ENCODE peak calls at places on chromosomes 2 and 18, in five cellular contexts. One of them, this sample, is unnamed.

GRCh38 chr2:156340377-156340776 is 7.9 kb upstream of the NR4A2 start:
- DNase-seq in GM12892: no peak
- DNase-seq in upper lobe of left lung: no peak
- DNase-seq in SK-N-SH: no peak
- DNase-seq in Panc1: no peak
- DNase-seq in this sample: no peak

GRCh38 chr2:133439281-133439920 is 128.9 kb downstream of the NCKAP5 start:
- DNase-seq in GM12892: no peak
- DNase-seq in upper lobe of left lung: no peak
- DNase-seq in SK-N-SH: no peak
- DNase-seq in Panc1: no peak
- DNase-seq in this sample: no peak

GRCh38 chr2:214393796-214394195 is 17.1 kb upstream of the VWC2L start:
- DNase-seq in GM12892: no peak
- DNase-seq in Panc1: no peak
- DNase-seq in upper lobe of left lung: no peak
- DNase-seq in SK-N-SH: no peak
- DNase-seq in this sample: no peak

GRCh38 chr2:177211602-177212105 is 940 bp upstream of the HNRNPA3 start:
- DNase-seq in upper lobe of left lung: no peak
- DNase-seq in Panc1: no peak
- DNase-seq in SK-N-SH: peak; percentile 21
- DNase-seq in GM12892: no peak
- DNase-seq in this sample: no peak

GRCh38 chr18:79698668-79699335 is 19.2 kb downstream of the CTDP1 start:
- DNase-seq in upper lobe of left lung: no peak
- DNase-seq in Panc1: no peak
- DNase-seq in GM12892: no peak
- DNase-seq in SK-N-SH: no peak
- DNase-seq in this sample: no peak

GRCh38 chr2:109615637-109616144 is 1.5 kb downstream of the SOWAHC start:
- DNase-seq in upper lobe of left lung: no peak
- DNase-seq in Panc1: no peak
- DNase-seq in GM12892: no peak
- DNase-seq in SK-N-SH: no peak
- DNase-seq in this sample: no peak

GRCh38 chr2:42045956-42046748 is 1.7 kb upstream of the PKDCC start:
- DNase-seq in GM12892: no peak
- DNase-seq in SK-N-SH: peak; percentile 85
- DNase-seq in upper lobe of left lung: no peak
- DNase-seq in Panc1: no peak
- DNase-seq in this sample: no peak

GRCh38 chr2:207126724-207127314 is 38.9 kb downstream of the KLF7 start:
- DNase-seq in upper lobe of left lung: no peak
- DNase-seq in Panc1: no peak
- DNase-seq in GM12892: no peak
- DNase-seq in SK-N-SH: no peak
- DNase-seq in this sample: no peak

GRCh38 chr18:22207022-22207758 is 37.8 kb downstream of the GATA6 start:
- DNase-seq in upper lobe of left lung: no peak
- DNase-seq in Panc1: no peak
- DNase-seq in SK-N-SH: no peak
- DNase-seq in GM12892: no peak
- DNase-seq in this sample: no peak

GRCh38 chr2:112706170-112706664 is 14.6 kb upstream of the NT5DC4 start:
- DNase-seq in GM12892: no peak
- DNase-seq in Panc1: no peak
- DNase-seq in upper lobe of left lung: no peak
- DNase-seq in SK-N-SH: no peak
- DNase-seq in this sample: no peak

GRCh38 chr2:9744256-9745004 is 98.8 kb upstream of the TAF1B start:
- DNase-seq in Panc1: no peak
- DNase-seq in upper lobe of left lung: no peak
- DNase-seq in SK-N-SH: peak; percentile 83
- DNase-seq in GM12892: no peak
- DNase-seq in this sample: no peak

GRCh38 chr2:72933646-72934151 is 16.4 kb downstream of the EMX1 start:
- DNase-seq in upper lobe of left lung: no peak
- DNase-seq in SK-N-SH: no peak
- DNase-seq in GM12892: no peak
- DNase-seq in Panc1: no peak
- DNase-seq in this sample: no peak

GRCh38 chr2:227870710-227871374 is 589 bp upstream of the DAW1 start:
- DNase-seq in Panc1: no peak
- DNase-seq in GM12892: no peak
- DNase-seq in SK-N-SH: no peak
- DNase-seq in upper lobe of left lung: no peak
- DNase-seq in this sample: no peak

GRCh38 chr2:127094509-127095366 is 12.2 kb downstream of the BIN1 start:
- DNase-seq in Panc1: no peak
- DNase-seq in upper lobe of left lung: peak; percentile 54
- DNase-seq in GM12892: no peak
- DNase-seq in SK-N-SH: peak; percentile 56
- DNase-seq in this sample: no peak

GRCh38 chr18:8140841-8141501 is 468.3 kb upstream of the RAB12 start:
- DNase-seq in SK-N-SH: no peak
- DNase-seq in GM12892: no peak
- DNase-seq in Panc1: no peak
- DNase-seq in upper lobe of left lung: no peak
- DNase-seq in this sample: no peak

GRCh38 chr2:207898354-207898695 is 127.0 kb downstream of the PLEKHM3 start:
- DNase-seq in Panc1: no peak
- DNase-seq in SK-N-SH: no peak
- DNase-seq in GM12892: no peak
- DNase-seq in upper lobe of left lung: no peak
- DNase-seq in this sample: no peak

GRCh38 chr2:109216332-109216731 is 87.3 kb downstream of the SH3RF3 start:
- DNase-seq in upper lobe of left lung: peak; percentile 51
- DNase-seq in Panc1: no peak
- DNase-seq in GM12892: no peak
- DNase-seq in SK-N-SH: no peak
- DNase-seq in this sample: no peak

GRCh38 chr2:171390941-171391516 is 42.8 kb downstream of the METTL8 start:
- DNase-seq in SK-N-SH: no peak
- DNase-seq in upper lobe of left lung: no peak
- DNase-seq in GM12892: no peak
- DNase-seq in Panc1: no peak
- DNase-seq in this sample: no peak

GRCh38 chr18:23662309-23663263 is at the start of gene ANKRD29:
- DNase-seq in Panc1: no peak
- DNase-seq in upper lobe of left lung: peak; percentile 45
- DNase-seq in SK-N-SH: peak; percentile 88
- DNase-seq in GM12892: peak; percentile 34
- DNase-seq in this sample: peak; percentile 41

GRCh38 chr2:101307503-101307902 is 998 bp downstream of the RNF149 start:
- DNase-seq in GM12892: no peak
- DNase-seq in upper lobe of left lung: no peak
- DNase-seq in Panc1: no peak
- DNase-seq in SK-N-SH: no peak
- DNase-seq in this sample: no peak

GRCh38 chr18:63648241-63648640 is 4.2 kb upstream of the SERPINB4 start:
- DNase-seq in GM12892: no peak
- DNase-seq in Panc1: no peak
- DNase-seq in SK-N-SH: no peak
- DNase-seq in upper lobe of left lung: no peak
- DNase-seq in this sample: no peak

GRCh38 chr2:194602750-194603149 is 1054.3 kb upstream of the SLC39A10 start:
- DNase-seq in upper lobe of left lung: no peak
- DNase-seq in SK-N-SH: no peak
- DNase-seq in GM12892: no peak
- DNase-seq in Panc1: no peak
- DNase-seq in this sample: no peak

GRCh38 chr2:31384771-31385276 is 29.7 kb downstream of the XDH start:
- DNase-seq in upper lobe of left lung: no peak
- DNase-seq in GM12892: no peak
- DNase-seq in Panc1: no peak
- DNase-seq in SK-N-SH: no peak
- DNase-seq in this sample: no peak

GRCh38 chr2:238100821-238101771 is 956 bp downstream of the ESPNL start:
- DNase-seq in GM12892: peak; percentile 15
- DNase-seq in SK-N-SH: peak; percentile 36
- DNase-seq in Panc1: no peak
- DNase-seq in upper lobe of left lung: peak; percentile 16
- DNase-seq in this sample: no peak

GRCh38 chr2:24048662-24049484 is 668 bp upstream of the FKBP1B start:
- DNase-seq in upper lobe of left lung: no peak
- DNase-seq in Panc1: no peak
- DNase-seq in GM12892: no peak
- DNase-seq in SK-N-SH: peak; percentile 36
- DNase-seq in this sample: no peak

GRCh38 chr2:181309576-181309975 is 147.6 kb upstream of the ITGA4 start:
- DNase-seq in upper lobe of left lung: no peak
- DNase-seq in SK-N-SH: no peak
- DNase-seq in GM12892: no peak
- DNase-seq in Panc1: no peak
- DNase-seq in this sample: no peak

GRCh38 chr2:103396152-103396551 is 634.3 kb downstream of the TMEM182 start:
- DNase-seq in Panc1: no peak
- DNase-seq in SK-N-SH: no peak
- DNase-seq in upper lobe of left lung: no peak
- DNase-seq in GM12892: no peak
- DNase-seq in this sample: no peak

GRCh38 chr2:62474173-62474572 is 31.8 kb downstream of the TMEM17 start:
- DNase-seq in upper lobe of left lung: no peak
- DNase-seq in SK-N-SH: no peak
- DNase-seq in GM12892: no peak
- DNase-seq in Panc1: no peak
- DNase-seq in this sample: no peak

GRCh38 chr2:62473428-62473827 is 32.6 kb downstream of the TMEM17 start:
- DNase-seq in GM12892: no peak
- DNase-seq in upper lobe of left lung: no peak
- DNase-seq in SK-N-SH: no peak
- DNase-seq in Panc1: no peak
- DNase-seq in this sample: no peak

GRCh38 chr2:62477573-62477972 is 28.4 kb downstream of the TMEM17 start:
- DNase-seq in Panc1: no peak
- DNase-seq in GM12892: no peak
- DNase-seq in upper lobe of left lung: no peak
- DNase-seq in SK-N-SH: no peak
- DNase-seq in this sample: no peak

GRCh38 chr2:62478093-62478580 is 27.9 kb downstream of the TMEM17 start:
- DNase-seq in SK-N-SH: no peak
- DNase-seq in upper lobe of left lung: peak; percentile 39
- DNase-seq in Panc1: no peak
- DNase-seq in GM12892: no peak
- DNase-seq in this sample: no peak

GRCh38 chr2:62475172-62476011 is 30.6 kb downstream of the TMEM17 start:
- DNase-seq in SK-N-SH: peak; percentile 76
- DNase-seq in upper lobe of left lung: no peak
- DNase-seq in GM12892: no peak
- DNase-seq in Panc1: no peak
- DNase-seq in this sample: no peak
- TF ChIP-seq POLR2AphosphoS5 in SK-N-SH: no peak
- TF ChIP-seq POLR2AphosphoS5 in upper lobe of left lung: no peak
- TF ChIP-seq POLR2AphosphoS5 in GM12892: no peak
- TF ChIP-seq POLR2AphosphoS5 in Panc1: no peak
- TF ChIP-seq POLR2AphosphoS5 in this sample: no peak

GRCh38 chr2:74653985-74654882 is at the start of gene SEMA4F:
- DNase-seq in SK-N-SH: peak; percentile 99
- DNase-seq in upper lobe of left lung: peak; percentile 97
- DNase-seq in Panc1: peak; percentile 83
- DNase-seq in GM12892: peak; percentile 94
- DNase-seq in this sample: peak; percentile 96
- TF ChIP-seq POLR2AphosphoS5 in SK-N-SH: peak; percentile 29
- TF ChIP-seq POLR2AphosphoS5 in upper lobe of left lung: no peak
- TF ChIP-seq POLR2AphosphoS5 in Panc1: no peak
- TF ChIP-seq POLR2AphosphoS5 in GM12892: no peak
- TF ChIP-seq POLR2AphosphoS5 in this sample: no peak

GRCh38 chr2:197952540-197953202 is 148.3 kb downstream of the PLCL1 start:
- DNase-seq in Panc1: no peak
- DNase-seq in GM12892: no peak
- DNase-seq in SK-N-SH: no peak
- DNase-seq in upper lobe of left lung: no peak
- DNase-seq in this sample: no peak

GRCh38 chr2:197949224-197949623 is 144.8 kb downstream of the PLCL1 start:
- DNase-seq in SK-N-SH: no peak
- DNase-seq in upper lobe of left lung: no peak
- DNase-seq in Panc1: no peak
- DNase-seq in GM12892: no peak
- DNase-seq in this sample: no peak

GRCh38 chr2:197954328-197954727 is 149.9 kb downstream of the PLCL1 start:
- DNase-seq in GM12892: no peak
- DNase-seq in Panc1: no peak
- DNase-seq in upper lobe of left lung: no peak
- DNase-seq in SK-N-SH: no peak
- DNase-seq in this sample: no peak

GRCh38 chr2:197947219-197947757 is 142.9 kb downstream of the PLCL1 start:
- DNase-seq in Panc1: no peak
- DNase-seq in GM12892: no peak
- DNase-seq in upper lobe of left lung: no peak
- DNase-seq in SK-N-SH: no peak
- DNase-seq in this sample: no peak

DNA sequence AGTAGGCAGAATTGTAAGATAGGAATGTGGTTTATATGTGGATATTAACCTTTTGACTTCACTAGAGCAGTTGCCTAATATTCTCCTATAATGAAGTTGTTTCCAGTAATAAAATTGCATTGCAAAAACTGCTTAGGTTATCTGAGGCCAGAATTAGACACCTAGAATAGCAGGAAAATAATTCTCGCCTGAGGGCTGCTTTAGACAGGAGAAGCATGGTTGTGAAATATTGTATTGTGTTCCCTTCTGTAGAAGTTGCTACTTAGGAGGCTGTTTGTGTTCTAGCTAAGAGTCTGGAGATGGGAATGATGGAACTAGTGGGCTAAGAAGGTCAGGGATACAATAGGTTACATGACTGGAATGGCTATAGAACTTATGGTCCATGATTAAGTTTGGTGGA is 146.4 kb downstream of the PLCL1 start:
- DNase-seq in Panc1: no peak
- DNase-seq in SK-N-SH: no peak
- DNase-seq in GM12892: no peak
- DNase-seq in upper lobe of left lung: no peak
- DNase-seq in this sample: no peak
- TF ChIP-seq POLR2AphosphoS5 in Panc1: no peak
- TF ChIP-seq POLR2AphosphoS5 in SK-N-SH: no peak
- TF ChIP-seq POLR2AphosphoS5 in GM12892: no peak
- TF ChIP-seq POLR2AphosphoS5 in upper lobe of left lung: no peak
- TF ChIP-seq POLR2AphosphoS5 in this sample: no peak

DNA sequence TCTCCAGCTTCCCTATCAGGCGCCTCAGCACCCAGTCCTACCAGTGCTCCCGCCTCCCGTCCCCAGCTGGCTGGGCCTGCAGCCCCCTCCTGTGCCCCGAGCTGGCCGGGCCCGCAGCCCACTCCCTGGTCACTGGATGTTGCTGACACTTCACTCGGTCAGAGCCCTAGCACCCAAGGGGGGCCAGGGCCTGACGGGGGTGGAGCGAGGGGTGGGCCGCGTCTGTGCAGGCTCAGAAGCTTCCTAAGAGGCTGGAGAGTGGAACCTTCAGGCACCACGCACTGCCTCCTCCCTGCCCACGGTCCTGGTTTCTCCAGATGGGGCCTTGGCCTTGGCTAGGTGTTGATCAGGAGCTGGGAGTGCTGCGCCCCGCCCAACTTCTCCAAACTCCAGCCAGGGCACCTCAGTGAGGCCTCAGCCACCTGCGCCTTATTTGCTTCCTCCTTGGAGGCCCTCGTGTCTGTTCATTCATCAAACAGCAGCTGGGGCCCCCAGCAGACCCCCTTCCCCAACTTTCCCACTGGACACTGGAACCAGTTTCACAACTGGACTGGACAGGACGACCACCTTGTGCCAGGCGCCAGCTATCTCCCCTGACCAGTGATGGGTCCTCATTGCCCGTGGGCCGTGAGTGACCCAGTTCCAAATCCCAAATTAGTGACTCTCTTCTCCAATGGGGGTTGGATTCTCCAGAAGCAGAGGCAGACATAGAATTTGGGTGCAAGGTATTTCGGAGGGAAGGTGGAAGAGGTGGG is 16.7 kb downstream of the CAPN10 start:
- DNase-seq in Panc1: no peak
- DNase-seq in GM12892: no peak
- DNase-seq in SK-N-SH: no peak
- DNase-seq in upper lobe of left lung: peak; percentile 12
- DNase-seq in this sample: no peak
- TF ChIP-seq POLR2AphosphoS5 in Panc1: no peak
- TF ChIP-seq POLR2AphosphoS5 in GM12892: no peak
- TF ChIP-seq POLR2AphosphoS5 in SK-N-SH: no peak
- TF ChIP-seq POLR2AphosphoS5 in upper lobe of left lung: no peak
- TF ChIP-seq POLR2AphosphoS5 in this sample: no peak

This sample was measured in GM12891.